ENCODE peak calls at places on chromosomes 7 and 10, in six cellular contexts. One of them, this sample, is unnamed.
A peak's percentile ranks its signal among the peaks of the same experiment; 100 is the strongest.

GRCh38 chr7:79529214-79529895 is 75.9 kb upstream of the MAGI2 start:
- DNase-seq in activated CD4-positive, alpha-beta T cell treated with anti-CD3 and anti-CD28 coated beads, Interleukin-2, amount 10 ng/mL, durations not matched to agents 7 days and 5 days: no peak
- DNase-seq in tibial nerve: no peak
- DNase-seq in NCI-H1092: no peak
- DNase-seq in fibroblast of the conjunctiva: no peak
- DNase-seq in D341Med: no peak
- DNase-seq in this sample: no peak

GRCh38 chr10:51176976-51177690 is 102.8 kb downstream of the PRKG1 start:
- DNase-seq in activated CD4-positive, alpha-beta T cell treated with anti-CD3 and anti-CD28 coated beads, Interleukin-2, amount 10 ng/mL, durations not matched to agents 7 days and 5 days: no peak
- DNase-seq in tibial nerve: no peak
- DNase-seq in NCI-H1092: no peak
- DNase-seq in fibroblast of the conjunctiva: peak; percentile 46
- DNase-seq in D341Med: no peak
- DNase-seq in this sample: no peak

GRCh38 chr7:2260820-2261219 is 18.8 kb downstream of the NUDT1 start:
- DNase-seq in activated CD4-positive, alpha-beta T cell treated with anti-CD3 and anti-CD28 coated beads, Interleukin-2, amount 10 ng/mL, durations not matched to agents 7 days and 5 days: no peak
- DNase-seq in tibial nerve: no peak
- DNase-seq in NCI-H1092: peak; percentile 48
- DNase-seq in fibroblast of the conjunctiva: no peak
- DNase-seq in D341Med: no peak
- DNase-seq in this sample: peak; percentile 84

GRCh38 chr7:74203157-74203556 is 6.6 kb upstream of the LAT2 start:
- DNase-seq in activated CD4-positive, alpha-beta T cell treated with anti-CD3 and anti-CD28 coated beads, Interleukin-2, amount 10 ng/mL, durations not matched to agents 7 days and 5 days: no peak
- DNase-seq in tibial nerve: peak; percentile 32
- DNase-seq in NCI-H1092: no peak
- DNase-seq in fibroblast of the conjunctiva: peak; percentile 42
- DNase-seq in D341Med: no peak
- DNase-seq in this sample: no peak

GRCh38 chr10:111209666-111210065 is 132.8 kb downstream of the ADRA2A start:
- DNase-seq in activated CD4-positive, alpha-beta T cell treated with anti-CD3 and anti-CD28 coated beads, Interleukin-2, amount 10 ng/mL, durations not matched to agents 7 days and 5 days: no peak
- DNase-seq in tibial nerve: no peak
- DNase-seq in NCI-H1092: no peak
- DNase-seq in fibroblast of the conjunctiva: no peak
- DNase-seq in D341Med: no peak
- DNase-seq in this sample: no peak

GRCh38 chr7:44380179-44380830 is 54.9 kb upstream of the CAMK2B start:
- DNase-seq in activated CD4-positive, alpha-beta T cell treated with anti-CD3 and anti-CD28 coated beads, Interleukin-2, amount 10 ng/mL, durations not matched to agents 7 days and 5 days: no peak
- DNase-seq in tibial nerve: no peak
- DNase-seq in NCI-H1092: no peak
- DNase-seq in fibroblast of the conjunctiva: no peak
- DNase-seq in D341Med: peak; percentile 15
- DNase-seq in this sample: peak; percentile 18

GRCh38 chr10:27542812-27543211 is 38.7 kb downstream of the RAB18 start:
- DNase-seq in activated CD4-positive, alpha-beta T cell treated with anti-CD3 and anti-CD28 coated beads, Interleukin-2, amount 10 ng/mL, durations not matched to agents 7 days and 5 days: no peak
- DNase-seq in tibial nerve: no peak
- DNase-seq in NCI-H1092: no peak
- DNase-seq in fibroblast of the conjunctiva: peak; percentile 26
- DNase-seq in D341Med: no peak
- DNase-seq in this sample: no peak

GRCh38 chr10:115321360-115321759 is 228.2 kb downstream of the ATRNL1 start:
- DNase-seq in activated CD4-positive, alpha-beta T cell treated with anti-CD3 and anti-CD28 coated beads, Interleukin-2, amount 10 ng/mL, durations not matched to agents 7 days and 5 days: no peak
- DNase-seq in tibial nerve: no peak
- DNase-seq in NCI-H1092: no peak
- DNase-seq in fibroblast of the conjunctiva: no peak
- DNase-seq in D341Med: no peak
- DNase-seq in this sample: no peak

GRCh38 chr10:93752761-93753160 is 5.0 kb upstream of the LGI1 start:
- DNase-seq in activated CD4-positive, alpha-beta T cell treated with anti-CD3 and anti-CD28 coated beads, Interleukin-2, amount 10 ng/mL, durations not matched to agents 7 days and 5 days: no peak
- DNase-seq in tibial nerve: no peak
- DNase-seq in NCI-H1092: no peak
- DNase-seq in fibroblast of the conjunctiva: no peak
- DNase-seq in D341Med: no peak
- DNase-seq in this sample: no peak

GRCh38 chr10:93715345-93715744 is 13.0 kb upstream of the FRA10AC1 start:
- DNase-seq in activated CD4-positive, alpha-beta T cell treated with anti-CD3 and anti-CD28 coated beads, Interleukin-2, amount 10 ng/mL, durations not matched to agents 7 days and 5 days: no peak
- DNase-seq in tibial nerve: no peak
- DNase-seq in NCI-H1092: no peak
- DNase-seq in fibroblast of the conjunctiva: no peak
- DNase-seq in D341Med: no peak
- DNase-seq in this sample: no peak

GRCh38 chr7:37518266-37518665 is 69.6 kb upstream of the ELMO1 start:
- DNase-seq in activated CD4-positive, alpha-beta T cell treated with anti-CD3 and anti-CD28 coated beads, Interleukin-2, amount 10 ng/mL, durations not matched to agents 7 days and 5 days: no peak
- DNase-seq in tibial nerve: no peak
- DNase-seq in NCI-H1092: no peak
- DNase-seq in fibroblast of the conjunctiva: no peak
- DNase-seq in D341Med: no peak
- DNase-seq in this sample: no peak

GRCh38 chr7:64045301-64046040 is at the start of gene ZNF727:
- DNase-seq in activated CD4-positive, alpha-beta T cell treated with anti-CD3 and anti-CD28 coated beads, Interleukin-2, amount 10 ng/mL, durations not matched to agents 7 days and 5 days: peak; percentile 11
- DNase-seq in tibial nerve: peak; percentile 76
- DNase-seq in NCI-H1092: peak; percentile 97
- DNase-seq in fibroblast of the conjunctiva: no peak
- DNase-seq in D341Med: peak; percentile 91
- DNase-seq in this sample: peak; percentile 65

GRCh38 chr10:129713659-129714265 is 246.7 kb downstream of the MGMT start:
- DNase-seq in activated CD4-positive, alpha-beta T cell treated with anti-CD3 and anti-CD28 coated beads, Interleukin-2, amount 10 ng/mL, durations not matched to agents 7 days and 5 days: no peak
- DNase-seq in tibial nerve: no peak
- DNase-seq in NCI-H1092: no peak
- DNase-seq in fibroblast of the conjunctiva: no peak
- DNase-seq in D341Med: no peak
- DNase-seq in this sample: no peak

GRCh38 chr10:71547290-71547689 is 150.6 kb downstream of the CDH23 start:
- DNase-seq in activated CD4-positive, alpha-beta T cell treated with anti-CD3 and anti-CD28 coated beads, Interleukin-2, amount 10 ng/mL, durations not matched to agents 7 days and 5 days: no peak
- DNase-seq in tibial nerve: no peak
- DNase-seq in NCI-H1092: no peak
- DNase-seq in fibroblast of the conjunctiva: no peak
- DNase-seq in D341Med: no peak
- DNase-seq in this sample: no peak

GRCh38 chr10:11602919-11603523 is 8.4 kb downstream of the USP6NL start:
- DNase-seq in activated CD4-positive, alpha-beta T cell treated with anti-CD3 and anti-CD28 coated beads, Interleukin-2, amount 10 ng/mL, durations not matched to agents 7 days and 5 days: no peak
- DNase-seq in tibial nerve: no peak
- DNase-seq in NCI-H1092: no peak
- DNase-seq in fibroblast of the conjunctiva: no peak
- DNase-seq in D341Med: no peak
- DNase-seq in this sample: no peak

GRCh38 chr10:124320778-124321432 is 97.8 kb downstream of the OAT start:
- DNase-seq in activated CD4-positive, alpha-beta T cell treated with anti-CD3 and anti-CD28 coated beads, Interleukin-2, amount 10 ng/mL, durations not matched to agents 7 days and 5 days: no peak
- DNase-seq in tibial nerve: no peak
- DNase-seq in NCI-H1092: no peak
- DNase-seq in fibroblast of the conjunctiva: no peak
- DNase-seq in D341Med: no peak
- DNase-seq in this sample: no peak

GRCh38 chr10:126455766-126456425 is 67.6 kb upstream of the ADAM12 start:
- DNase-seq in activated CD4-positive, alpha-beta T cell treated with anti-CD3 and anti-CD28 coated beads, Interleukin-2, amount 10 ng/mL, durations not matched to agents 7 days and 5 days: no peak
- DNase-seq in tibial nerve: no peak
- DNase-seq in NCI-H1092: no peak
- DNase-seq in fibroblast of the conjunctiva: no peak
- DNase-seq in D341Med: no peak
- DNase-seq in this sample: no peak

GRCh38 chr7:134988161-134988560 is 1.9 kb downstream of the AGBL3 start:
- DNase-seq in activated CD4-positive, alpha-beta T cell treated with anti-CD3 and anti-CD28 coated beads, Interleukin-2, amount 10 ng/mL, durations not matched to agents 7 days and 5 days: no peak
- DNase-seq in tibial nerve: no peak
- DNase-seq in NCI-H1092: no peak
- DNase-seq in fibroblast of the conjunctiva: no peak
- DNase-seq in D341Med: no peak
- DNase-seq in this sample: no peak

GRCh38 chr7:15963206-15963605 is 276.7 kb upstream of the MEOX2 start:
- DNase-seq in activated CD4-positive, alpha-beta T cell treated with anti-CD3 and anti-CD28 coated beads, Interleukin-2, amount 10 ng/mL, durations not matched to agents 7 days and 5 days: no peak
- DNase-seq in tibial nerve: no peak
- DNase-seq in NCI-H1092: no peak
- DNase-seq in fibroblast of the conjunctiva: no peak
- DNase-seq in D341Med: no peak
- DNase-seq in this sample: no peak

GRCh38 chr7:158473946-158474345 is 113.7 kb downstream of the PTPRN2 start:
- DNase-seq in activated CD4-positive, alpha-beta T cell treated with anti-CD3 and anti-CD28 coated beads, Interleukin-2, amount 10 ng/mL, durations not matched to agents 7 days and 5 days: no peak
- DNase-seq in tibial nerve: no peak
- DNase-seq in NCI-H1092: no peak
- DNase-seq in fibroblast of the conjunctiva: no peak
- DNase-seq in D341Med: no peak
- DNase-seq in this sample: no peak

GRCh38 chr7:11737723-11738122 is 94.3 kb downstream of the THSD7A start:
- DNase-seq in activated CD4-positive, alpha-beta T cell treated with anti-CD3 and anti-CD28 coated beads, Interleukin-2, amount 10 ng/mL, durations not matched to agents 7 days and 5 days: no peak
- DNase-seq in tibial nerve: no peak
- DNase-seq in NCI-H1092: no peak
- DNase-seq in fibroblast of the conjunctiva: no peak
- DNase-seq in D341Med: no peak
- DNase-seq in this sample: no peak

GRCh38 chr10:101267336-101267735 is 38.1 kb upstream of the LBX1 start:
- DNase-seq in activated CD4-positive, alpha-beta T cell treated with anti-CD3 and anti-CD28 coated beads, Interleukin-2, amount 10 ng/mL, durations not matched to agents 7 days and 5 days: no peak
- DNase-seq in tibial nerve: no peak
- DNase-seq in NCI-H1092: no peak
- DNase-seq in fibroblast of the conjunctiva: no peak
- DNase-seq in D341Med: no peak
- DNase-seq in this sample: no peak

GRCh38 chr10:24513155-24513554 is 210.5 kb downstream of the ARHGAP21 start:
- DNase-seq in activated CD4-positive, alpha-beta T cell treated with anti-CD3 and anti-CD28 coated beads, Interleukin-2, amount 10 ng/mL, durations not matched to agents 7 days and 5 days: no peak
- DNase-seq in tibial nerve: no peak
- DNase-seq in NCI-H1092: no peak
- DNase-seq in fibroblast of the conjunctiva: peak; percentile 9
- DNase-seq in D341Med: no peak
- DNase-seq in this sample: no peak

GRCh38 chr7:74587435-74588126 is 69.9 kb upstream of the GTF2I start:
- DNase-seq in activated CD4-positive, alpha-beta T cell treated with anti-CD3 and anti-CD28 coated beads, Interleukin-2, amount 10 ng/mL, durations not matched to agents 7 days and 5 days: no peak
- DNase-seq in tibial nerve: peak; percentile 91
- DNase-seq in NCI-H1092: no peak
- DNase-seq in fibroblast of the conjunctiva: peak; percentile 92
- DNase-seq in D341Med: peak; percentile 60
- DNase-seq in this sample: peak; percentile 88

GRCh38 chr7:103143865-103144264 is 5.0 kb downstream of the NAPEPLD start:
- DNase-seq in activated CD4-positive, alpha-beta T cell treated with anti-CD3 and anti-CD28 coated beads, Interleukin-2, amount 10 ng/mL, durations not matched to agents 7 days and 5 days: no peak
- DNase-seq in tibial nerve: no peak
- DNase-seq in NCI-H1092: no peak
- DNase-seq in fibroblast of the conjunctiva: no peak
- DNase-seq in D341Med: no peak
- DNase-seq in this sample: no peak

GRCh38 chr10:16105082-16105481 is 244.8 kb upstream of the MINDY3 start:
- DNase-seq in activated CD4-positive, alpha-beta T cell treated with anti-CD3 and anti-CD28 coated beads, Interleukin-2, amount 10 ng/mL, durations not matched to agents 7 days and 5 days: no peak
- DNase-seq in tibial nerve: no peak
- DNase-seq in NCI-H1092: no peak
- DNase-seq in fibroblast of the conjunctiva: no peak
- DNase-seq in D341Med: no peak
- DNase-seq in this sample: no peak

GRCh38 chr7:37916017-37916672 is 472 bp downstream of the SFRP4 start:
- DNase-seq in activated CD4-positive, alpha-beta T cell treated with anti-CD3 and anti-CD28 coated beads, Interleukin-2, amount 10 ng/mL, durations not matched to agents 7 days and 5 days: no peak
- DNase-seq in tibial nerve: peak; percentile 29
- DNase-seq in NCI-H1092: no peak
- DNase-seq in fibroblast of the conjunctiva: no peak
- DNase-seq in D341Med: peak; percentile 59
- DNase-seq in this sample: no peak

GRCh38 chr7:111329367-111330234 is 232.7 kb downstream of the IMMP2L start:
- DNase-seq in activated CD4-positive, alpha-beta T cell treated with anti-CD3 and anti-CD28 coated beads, Interleukin-2, amount 10 ng/mL, durations not matched to agents 7 days and 5 days: no peak
- DNase-seq in tibial nerve: no peak
- DNase-seq in NCI-H1092: no peak
- DNase-seq in fibroblast of the conjunctiva: no peak
- DNase-seq in D341Med: no peak
- DNase-seq in this sample: no peak

GRCh38 chr10:132893090-132893489 is 49.3 kb downstream of the CFAP46 start:
- DNase-seq in activated CD4-positive, alpha-beta T cell treated with anti-CD3 and anti-CD28 coated beads, Interleukin-2, amount 10 ng/mL, durations not matched to agents 7 days and 5 days: no peak
- DNase-seq in tibial nerve: no peak
- DNase-seq in NCI-H1092: no peak
- DNase-seq in fibroblast of the conjunctiva: no peak
- DNase-seq in D341Med: no peak
- DNase-seq in this sample: no peak

GRCh38 chr7:93016681-93017349 is 101.0 kb downstream of the SAMD9 start:
- DNase-seq in activated CD4-positive, alpha-beta T cell treated with anti-CD3 and anti-CD28 coated beads, Interleukin-2, amount 10 ng/mL, durations not matched to agents 7 days and 5 days: no peak
- DNase-seq in tibial nerve: no peak
- DNase-seq in NCI-H1092: no peak
- DNase-seq in fibroblast of the conjunctiva: no peak
- DNase-seq in D341Med: no peak
- DNase-seq in this sample: no peak

GRCh38 chr7:78752554-78752953 is 700.9 kb downstream of the MAGI2 start:
- DNase-seq in activated CD4-positive, alpha-beta T cell treated with anti-CD3 and anti-CD28 coated beads, Interleukin-2, amount 10 ng/mL, durations not matched to agents 7 days and 5 days: no peak
- DNase-seq in tibial nerve: no peak
- DNase-seq in NCI-H1092: no peak
- DNase-seq in fibroblast of the conjunctiva: no peak
- DNase-seq in D341Med: no peak
- DNase-seq in this sample: no peak

GRCh38 chr7:40763319-40764287 is 628.8 kb downstream of the SUGCT start:
- DNase-seq in activated CD4-positive, alpha-beta T cell treated with anti-CD3 and anti-CD28 coated beads, Interleukin-2, amount 10 ng/mL, durations not matched to agents 7 days and 5 days: no peak
- DNase-seq in tibial nerve: no peak
- DNase-seq in NCI-H1092: no peak
- DNase-seq in fibroblast of the conjunctiva: peak; percentile 10
- DNase-seq in D341Med: peak; percentile 28
- DNase-seq in this sample: no peak

GRCh38 chr10:48533951-48534720 is 70.7 kb downstream of the ARHGAP22 start:
- DNase-seq in activated CD4-positive, alpha-beta T cell treated with anti-CD3 and anti-CD28 coated beads, Interleukin-2, amount 10 ng/mL, durations not matched to agents 7 days and 5 days: no peak
- DNase-seq in tibial nerve: no peak
- DNase-seq in NCI-H1092: no peak
- DNase-seq in fibroblast of the conjunctiva: no peak
- DNase-seq in D341Med: no peak
- DNase-seq in this sample: no peak

GRCh38 chr10:71765176-71765906 is 8.0 kb downstream of the VSIR start:
- DNase-seq in activated CD4-positive, alpha-beta T cell treated with anti-CD3 and anti-CD28 coated beads, Interleukin-2, amount 10 ng/mL, durations not matched to agents 7 days and 5 days: no peak
- DNase-seq in tibial nerve: no peak
- DNase-seq in NCI-H1092: no peak
- DNase-seq in fibroblast of the conjunctiva: peak; percentile 22
- DNase-seq in D341Med: no peak
- DNase-seq in this sample: no peak

GRCh38 chr10:16770646-16771045 is 46.6 kb downstream of the RSU1 start:
- DNase-seq in activated CD4-positive, alpha-beta T cell treated with anti-CD3 and anti-CD28 coated beads, Interleukin-2, amount 10 ng/mL, durations not matched to agents 7 days and 5 days: no peak
- DNase-seq in tibial nerve: no peak
- DNase-seq in NCI-H1092: no peak
- DNase-seq in fibroblast of the conjunctiva: no peak
- DNase-seq in D341Med: no peak
- DNase-seq in this sample: no peak

GRCh38 chr7:80078159-80078731 is 56.4 kb upstream of the GNAI1 start:
- DNase-seq in activated CD4-positive, alpha-beta T cell treated with anti-CD3 and anti-CD28 coated beads, Interleukin-2, amount 10 ng/mL, durations not matched to agents 7 days and 5 days: no peak
- DNase-seq in tibial nerve: no peak
- DNase-seq in NCI-H1092: no peak
- DNase-seq in fibroblast of the conjunctiva: no peak
- DNase-seq in D341Med: no peak
- DNase-seq in this sample: no peak

GRCh38 chr10:7306147-7306546 is 104.7 kb downstream of the SFMBT2 start:
- DNase-seq in activated CD4-positive, alpha-beta T cell treated with anti-CD3 and anti-CD28 coated beads, Interleukin-2, amount 10 ng/mL, durations not matched to agents 7 days and 5 days: no peak
- DNase-seq in tibial nerve: no peak
- DNase-seq in NCI-H1092: no peak
- DNase-seq in fibroblast of the conjunctiva: no peak
- DNase-seq in D341Med: no peak
- DNase-seq in this sample: no peak

GRCh38 chr7:134678115-134678514 is 31.5 kb downstream of the BPGM start:
- DNase-seq in activated CD4-positive, alpha-beta T cell treated with anti-CD3 and anti-CD28 coated beads, Interleukin-2, amount 10 ng/mL, durations not matched to agents 7 days and 5 days: no peak
- DNase-seq in tibial nerve: no peak
- DNase-seq in NCI-H1092: no peak
- DNase-seq in fibroblast of the conjunctiva: no peak
- DNase-seq in D341Med: no peak
- DNase-seq in this sample: no peak

GRCh38 chr10:110803830-110804338 is 67.8 kb upstream of the PDCD4 start:
- DNase-seq in activated CD4-positive, alpha-beta T cell treated with anti-CD3 and anti-CD28 coated beads, Interleukin-2, amount 10 ng/mL, durations not matched to agents 7 days and 5 days: peak; percentile 21
- DNase-seq in tibial nerve: peak; percentile 36
- DNase-seq in NCI-H1092: peak; percentile 16
- DNase-seq in fibroblast of the conjunctiva: peak; percentile 32
- DNase-seq in D341Med: peak; percentile 67
- DNase-seq in this sample: no peak

GRCh38 chr7:27149817-27150567 is 2.4 kb downstream of the HOXA3 start:
- DNase-seq in activated CD4-positive, alpha-beta T cell treated with anti-CD3 and anti-CD28 coated beads, Interleukin-2, amount 10 ng/mL, durations not matched to agents 7 days and 5 days: no peak
- DNase-seq in tibial nerve: no peak
- DNase-seq in NCI-H1092: peak; percentile 32
- DNase-seq in fibroblast of the conjunctiva: no peak
- DNase-seq in D341Med: no peak
- DNase-seq in this sample: no peak

This sample was measured in lung.